ENCODE peak calls at places on chromosomes 2 and 18, in four cellular contexts. X is GM23248; F is naive thymus-derived CD4-positive, alpha-beta T cell; C is cardiac muscle cell. P is an unnamed sample.

GRCh38 chr18:49611316-49611715 is 49.5 kb downstream of the LIPG start:
- DNase-seq in X (no peak), F (no peak), C (no peak), P (no peak)

GRCh38 chr18:45254683-45255082 is 360.6 kb upstream of the SLC14A2 start:
- DNase-seq in C (no peak), F (no peak), X (peak; percentile 81), P (no peak)

GRCh38 chr2:18742382-18742781 is 153.0 kb upstream of the NT5C1B start:
- DNase-seq in C (peak; percentile 26), X (no peak), F (no peak), P (no peak)

GRCh38 chr18:12015697-12016062 is 34.4 kb downstream of the IMPA2 start:
- DNase-seq in X (peak; percentile 57), F (no peak), C (no peak), P (peak; percentile 94)

GRCh38 chr2:217271813-217272212 is 411.9 kb upstream of the TNP1 start:
- DNase-seq in C (no peak), X (peak; percentile 4), F (no peak), P (no peak)

GRCh38 chr2:207502799-207503198 is 27.0 kb upstream of the CREB1 start:
- DNase-seq in X (no peak), F (no peak), C (no peak), P (no peak)

GRCh38 chr2:130846233-130846632 is 9.5 kb downstream of the ARHGEF4 start:
- DNase-seq in C (no peak), F (no peak), X (no peak), P (no peak)

GRCh38 chr2:143001521-143001920 is 124.1 kb downstream of the KYNU start:
- DNase-seq in F (no peak), C (no peak), X (no peak), P (no peak)

GRCh38 chr18:44601447-44601846 is 79.2 kb upstream of the SETBP1 start:
- DNase-seq in X (peak; percentile 92), C (peak; percentile 10), F (no peak), P (no peak)

GRCh38 chr2:44805836-44806235 is 135.7 kb upstream of the SIX3 start:
- DNase-seq in F (no peak), C (no peak), X (no peak), P (no peak)

GRCh38 chr18:27752944-27753343 is 424.0 kb downstream of the CDH2 start:
- DNase-seq in X (no peak), F (no peak), C (no peak), P (no peak)

GRCh38 chr2:10964076-10964812 is 52.5 kb downstream of the KCNF1 start:
- DNase-seq in F (no peak), C (no peak), X (peak; percentile 58), P (no peak)

GRCh38 chr2:123453046-123453445 is 572.0 kb upstream of the CNTNAP5 start:
- DNase-seq in C (no peak), F (no peak), X (no peak), P (no peak)

GRCh38 chr2:44120428-44120827 is 48.2 kb upstream of the PPM1B start:
- DNase-seq in X (peak; percentile 95), C (no peak), F (peak; percentile 27), P (no peak)

GRCh38 chr2:10135296-10136089 is 13.0 kb downstream of the RRM2 start:
- DNase-seq in F (no peak), X (peak; percentile 86), C (no peak), P (no peak)

GRCh38 chr18:67600181-67600631 is 83.7 kb upstream of the DSEL start:
- DNase-seq in X (peak; percentile 82), F (no peak), C (peak; percentile 17), P (peak; percentile 21)

DNA sequence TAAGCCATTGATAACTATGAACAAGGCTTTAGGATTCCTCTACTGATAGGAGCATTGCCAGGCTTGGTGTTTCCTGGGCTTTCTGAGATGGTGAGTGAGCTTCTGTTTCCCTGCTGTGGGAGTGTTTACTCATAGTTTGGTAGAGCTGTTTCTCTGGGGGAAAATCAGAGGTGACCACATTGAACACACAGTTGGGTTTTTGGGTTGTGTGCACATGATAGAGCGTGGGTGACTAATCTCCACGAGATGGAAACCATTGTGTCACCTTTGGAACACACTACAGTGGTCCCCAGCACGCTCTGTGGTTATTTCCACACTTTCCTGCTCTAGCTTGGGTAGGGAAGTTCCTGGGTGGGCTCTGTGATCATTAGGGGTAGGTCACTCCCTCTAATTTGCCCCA is 5.4 kb downstream of the IL1R1 start:
- DNase-seq in F (peak; percentile 53), X (peak; percentile 68), C (no peak), P (no peak)
- H3K9me3 ChIP-seq in F (no peaks in the 10 kb centered on the region), X (no peaks in the 10 kb centered on the region), C (no peaks in the 10 kb centered on the region), P (no peaks in the 10 kb centered on the region)

DNA sequence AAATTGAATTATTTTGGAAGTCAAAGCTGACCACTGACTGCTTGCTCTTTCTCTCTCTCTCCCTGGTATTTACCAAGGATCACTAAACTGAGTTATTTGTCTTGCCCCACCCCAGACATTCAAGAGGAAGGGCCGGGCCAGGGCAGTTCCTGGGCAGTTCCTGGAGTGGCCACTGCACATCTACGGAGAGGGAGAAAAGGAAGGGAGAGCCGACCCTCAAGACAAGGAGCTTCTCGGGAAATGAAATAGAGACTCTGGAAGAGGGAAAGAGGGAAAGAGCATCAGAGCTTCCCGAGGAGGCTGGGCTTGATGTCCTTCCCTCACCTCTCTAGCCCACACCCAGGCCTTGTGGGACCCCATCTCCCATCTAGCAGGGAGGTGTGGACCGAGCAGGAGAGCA is 83.1 kb downstream of the SEPTIN10 start:
- DNase-seq in X (no peak), C (no peak), F (no peak), P (no peak)
- H3K4me3 ChIP-seq in X (no peak overlapping the region), C (no peak overlapping the region), F (no peak overlapping the region), P (no peak overlapping the region)

GRCh38 chr2:116162395-116162794 is 1652.1 kb upstream of the DDX18 start:
- DNase-seq in C (no peak), F (no peak), X (no peak), P (no peak)

GRCh38 chr2:116160657-116161056 is 1653.8 kb upstream of the DDX18 start:
- DNase-seq in X (no peak), C (no peak), F (no peak), P (no peak)
- H3K9me3 ChIP-seq in X (no peaks in the 10 kb centered on the region), C (no peaks in the 10 kb centered on the region), F (no peaks in the 10 kb centered on the region), P (peaks cover 1% of the 10 kb centered on the region)

GRCh38 chr2:195656131-195656858 is 731 bp upstream of the SLC39A10 start:
- DNase-seq in X (no peak), C (peak; percentile 28), F (no peak), P (no peak)
- H3K4me3 ChIP-seq in X (peak overlapping the region; percentile 91), C (peak overlapping the region; percentile 21), F (peak overlapping the region; percentile 81), P (peak overlapping the region; percentile 15)

GRCh38 chr18:72325307-72325706 is 218.8 kb downstream of the CBLN2 start:
- DNase-seq in C (no peak), X (no peak), F (no peak), P (no peak)

GRCh38 chr18:72329533-72329932 is 214.6 kb downstream of the CBLN2 start:
- DNase-seq in X (no peak), F (no peak), C (no peak), P (no peak)

GRCh38 chr18:72324677-72325076 is 219.5 kb downstream of the CBLN2 start:
- DNase-seq in F (no peak), X (no peak), C (no peak), P (no peak)
- H3K9me3 ChIP-seq in F (no peaks in the 10 kb centered on the region), X (no peaks in the 10 kb centered on the region), C (no peaks in the 10 kb centered on the region), P (no peaks in the 10 kb centered on the region)

GRCh38 chr2:64311948-64312621 is 141.9 kb upstream of the LGALSL start:
- DNase-seq in X (peak; percentile 97), F (no peak), C (peak; percentile 58), P (peak; percentile 83)
- H3K4me3 ChIP-seq in X (peak overlapping the region; percentile 63), F (no peak overlapping the region), C (no peak overlapping the region), P (no peak overlapping the region)